ENCODE peak calls at places on chromosomes 6 and 20, in seven cellular contexts. One of them, this sample, is unnamed.

GRCh38 chr6:24949020-24949569 is 13.3 kb upstream of the RIPOR2 start:
- DNase-seq in cardiac muscle cell: no peak
- DNase-seq in coronary artery: no peak
- DNase-seq in GM12865: peak; percentile 97
- DNase-seq in CD4-positive, alpha-beta T cell: peak; percentile 54
- DNase-seq in lower lobe of right lung: no peak
- DNase-seq in CD8-positive, alpha-beta T cell: no peak
- DNase-seq in this sample: no peak

GRCh38 chr6:65896140-65896539 is 189.1 kb upstream of the EYS start:
- DNase-seq in cardiac muscle cell: no peak
- DNase-seq in coronary artery: no peak
- DNase-seq in GM12865: no peak
- DNase-seq in CD4-positive, alpha-beta T cell: no peak
- DNase-seq in lower lobe of right lung: no peak
- DNase-seq in CD8-positive, alpha-beta T cell: no peak
- DNase-seq in this sample: no peak

GRCh38 chr6:98779618-98780017 is 54.8 kb upstream of the POU3F2 start:
- DNase-seq in cardiac muscle cell: no peak
- DNase-seq in coronary artery: no peak
- DNase-seq in GM12865: no peak
- DNase-seq in CD4-positive, alpha-beta T cell: no peak
- DNase-seq in lower lobe of right lung: no peak
- DNase-seq in CD8-positive, alpha-beta T cell: no peak
- DNase-seq in this sample: no peak

GRCh38 chr6:130178692-130179091 is 44.1 kb downstream of the SAMD3 start:
- DNase-seq in cardiac muscle cell: no peak
- DNase-seq in coronary artery: no peak
- DNase-seq in GM12865: no peak
- DNase-seq in CD4-positive, alpha-beta T cell: no peak
- DNase-seq in lower lobe of right lung: no peak
- DNase-seq in CD8-positive, alpha-beta T cell: no peak
- DNase-seq in this sample: no peak

GRCh38 chr6:119484598-119484997 is 135.0 kb upstream of the MAN1A1 start:
- DNase-seq in cardiac muscle cell: peak; percentile 42
- DNase-seq in coronary artery: no peak
- DNase-seq in GM12865: no peak
- DNase-seq in CD4-positive, alpha-beta T cell: no peak
- DNase-seq in lower lobe of right lung: no peak
- DNase-seq in CD8-positive, alpha-beta T cell: no peak
- DNase-seq in this sample: no peak

GRCh38 chr20:32614772-32615171 is 29.6 kb upstream of the NOL4L start:
- DNase-seq in cardiac muscle cell: no peak
- DNase-seq in coronary artery: no peak
- DNase-seq in GM12865: no peak
- DNase-seq in CD4-positive, alpha-beta T cell: no peak
- DNase-seq in lower lobe of right lung: no peak
- DNase-seq in CD8-positive, alpha-beta T cell: no peak
- DNase-seq in this sample: no peak

GRCh38 chr20:41440882-41441281 is 74.3 kb upstream of the EMILIN3 start:
- DNase-seq in cardiac muscle cell: no peak
- DNase-seq in coronary artery: no peak
- DNase-seq in GM12865: no peak
- DNase-seq in CD4-positive, alpha-beta T cell: no peak
- DNase-seq in lower lobe of right lung: no peak
- DNase-seq in CD8-positive, alpha-beta T cell: no peak
- DNase-seq in this sample: no peak

GRCh38 chr20:31605902-31606677 is 1.0 kb downstream of the ID1 start:
- DNase-seq in cardiac muscle cell: peak; percentile 52
- DNase-seq in coronary artery: no peak
- DNase-seq in GM12865: no peak
- DNase-seq in CD4-positive, alpha-beta T cell: no peak
- DNase-seq in lower lobe of right lung: peak; percentile 63
- DNase-seq in CD8-positive, alpha-beta T cell: no peak
- DNase-seq in this sample: peak; percentile 45

GRCh38 chr6:19446570-19446969 is 390.6 kb upstream of the ID4 start:
- DNase-seq in cardiac muscle cell: no peak
- DNase-seq in coronary artery: no peak
- DNase-seq in GM12865: no peak
- DNase-seq in CD4-positive, alpha-beta T cell: no peak
- DNase-seq in lower lobe of right lung: no peak
- DNase-seq in CD8-positive, alpha-beta T cell: no peak
- DNase-seq in this sample: no peak

GRCh38 chr20:34062651-34063482 is 49.2 kb downstream of the EIF2S2 start:
- DNase-seq in cardiac muscle cell: no peak
- DNase-seq in coronary artery: no peak
- DNase-seq in GM12865: no peak
- DNase-seq in CD4-positive, alpha-beta T cell: no peak
- DNase-seq in lower lobe of right lung: no peak
- DNase-seq in CD8-positive, alpha-beta T cell: no peak
- DNase-seq in this sample: no peak

GRCh38 chr6:82353848-82354247 is 9.8 kb upstream of the TPBG start:
- DNase-seq in cardiac muscle cell: no peak
- DNase-seq in coronary artery: no peak
- DNase-seq in GM12865: no peak
- DNase-seq in CD4-positive, alpha-beta T cell: no peak
- DNase-seq in lower lobe of right lung: no peak
- DNase-seq in CD8-positive, alpha-beta T cell: no peak
- DNase-seq in this sample: no peak

GRCh38 chr6:104003803-104004516 is 855.8 kb downstream of the HACE1 start:
- DNase-seq in cardiac muscle cell: peak; percentile 4
- DNase-seq in coronary artery: no peak
- DNase-seq in GM12865: no peak
- DNase-seq in CD4-positive, alpha-beta T cell: no peak
- DNase-seq in lower lobe of right lung: no peak
- DNase-seq in CD8-positive, alpha-beta T cell: no peak
- DNase-seq in this sample: no peak

GRCh38 chr6:42532038-42532669 is 31.7 kb upstream of the UBR2 start:
- DNase-seq in cardiac muscle cell: peak; percentile 77
- DNase-seq in coronary artery: no peak
- DNase-seq in GM12865: peak; percentile 82
- DNase-seq in CD4-positive, alpha-beta T cell: peak; percentile 5
- DNase-seq in lower lobe of right lung: no peak
- DNase-seq in CD8-positive, alpha-beta T cell: no peak
- DNase-seq in this sample: peak; percentile 27

GRCh38 chr20:35542990-35543389 is 1.1 kb downstream of the ERGIC3 start:
- DNase-seq in cardiac muscle cell: no peak
- DNase-seq in coronary artery: no peak
- DNase-seq in GM12865: no peak
- DNase-seq in CD4-positive, alpha-beta T cell: no peak
- DNase-seq in lower lobe of right lung: no peak
- DNase-seq in CD8-positive, alpha-beta T cell: no peak
- DNase-seq in this sample: no peak

GRCh38 chr20:35544436-35544835 is 2.6 kb downstream of the ERGIC3 start:
- DNase-seq in cardiac muscle cell: no peak
- DNase-seq in coronary artery: no peak
- DNase-seq in GM12865: no peak
- DNase-seq in CD4-positive, alpha-beta T cell: no peak
- DNase-seq in lower lobe of right lung: no peak
- DNase-seq in CD8-positive, alpha-beta T cell: no peak
- DNase-seq in this sample: no peak

GRCh38 chr20:35541118-35541782 is 628 bp upstream of the ERGIC3 start:
- DNase-seq in cardiac muscle cell: peak; percentile 19
- DNase-seq in coronary artery: no peak
- DNase-seq in GM12865: no peak
- DNase-seq in CD4-positive, alpha-beta T cell: no peak
- DNase-seq in lower lobe of right lung: no peak
- DNase-seq in CD8-positive, alpha-beta T cell: no peak
- DNase-seq in this sample: no peak

GRCh38 chr20:35539756-35540212 is 2.1 kb upstream of the ERGIC3 start:
- DNase-seq in cardiac muscle cell: peak; percentile 96
- DNase-seq in coronary artery: no peak
- DNase-seq in GM12865: peak; percentile 37
- DNase-seq in CD4-positive, alpha-beta T cell: no peak
- DNase-seq in lower lobe of right lung: peak; percentile 66
- DNase-seq in CD8-positive, alpha-beta T cell: no peak
- DNase-seq in this sample: peak; percentile 57

GRCh38 chr20:35541783-35542662 is at the start of gene ERGIC3:
- DNase-seq in cardiac muscle cell: peak; percentile 99
- DNase-seq in coronary artery: peak; percentile 97
- DNase-seq in GM12865: peak; percentile 98
- DNase-seq in CD4-positive, alpha-beta T cell: peak; percentile 95
- DNase-seq in lower lobe of right lung: peak; percentile 98
- DNase-seq in CD8-positive, alpha-beta T cell: peak; percentile 94
- DNase-seq in this sample: peak; percentile 100
- TF ChIP-seq CTCF in cardiac muscle cell: no peak
- TF ChIP-seq CTCF in coronary artery: no peak
- TF ChIP-seq CTCF in GM12865: no peak
- TF ChIP-seq CTCF in CD4-positive, alpha-beta T cell: no peak
- TF ChIP-seq CTCF in lower lobe of right lung: peak; percentile 20
- TF ChIP-seq CTCF in CD8-positive, alpha-beta T cell: no peak
- TF ChIP-seq CTCF in this sample: no peak

GRCh38 chr6:3525915-3526314 is 69.1 kb upstream of the SLC22A23 start:
- DNase-seq in cardiac muscle cell: no peak
- DNase-seq in coronary artery: no peak
- DNase-seq in GM12865: no peak
- DNase-seq in CD4-positive, alpha-beta T cell: no peak
- DNase-seq in lower lobe of right lung: no peak
- DNase-seq in CD8-positive, alpha-beta T cell: no peak
- DNase-seq in this sample: no peak
- TF ChIP-seq CTCF in cardiac muscle cell: no peak
- TF ChIP-seq CTCF in coronary artery: no peak
- TF ChIP-seq CTCF in GM12865: no peak
- TF ChIP-seq CTCF in CD4-positive, alpha-beta T cell: no peak
- TF ChIP-seq CTCF in lower lobe of right lung: no peak
- TF ChIP-seq CTCF in CD8-positive, alpha-beta T cell: no peak
- TF ChIP-seq CTCF in this sample: no peak

GRCh38 chr6:31717499-31718222 is 2.5 kb downstream of the LY6G6D start:
- DNase-seq in cardiac muscle cell: peak; percentile 25
- DNase-seq in coronary artery: no peak
- DNase-seq in GM12865: no peak
- DNase-seq in CD4-positive, alpha-beta T cell: no peak
- DNase-seq in lower lobe of right lung: no peak
- DNase-seq in CD8-positive, alpha-beta T cell: no peak
- DNase-seq in this sample: peak; percentile 29
- TF ChIP-seq CTCF in cardiac muscle cell: no peak
- TF ChIP-seq CTCF in coronary artery: no peak
- TF ChIP-seq CTCF in GM12865: no peak
- TF ChIP-seq CTCF in CD4-positive, alpha-beta T cell: no peak
- TF ChIP-seq CTCF in lower lobe of right lung: no peak
- TF ChIP-seq CTCF in CD8-positive, alpha-beta T cell: no peak
- TF ChIP-seq CTCF in this sample: no peak

DNA sequence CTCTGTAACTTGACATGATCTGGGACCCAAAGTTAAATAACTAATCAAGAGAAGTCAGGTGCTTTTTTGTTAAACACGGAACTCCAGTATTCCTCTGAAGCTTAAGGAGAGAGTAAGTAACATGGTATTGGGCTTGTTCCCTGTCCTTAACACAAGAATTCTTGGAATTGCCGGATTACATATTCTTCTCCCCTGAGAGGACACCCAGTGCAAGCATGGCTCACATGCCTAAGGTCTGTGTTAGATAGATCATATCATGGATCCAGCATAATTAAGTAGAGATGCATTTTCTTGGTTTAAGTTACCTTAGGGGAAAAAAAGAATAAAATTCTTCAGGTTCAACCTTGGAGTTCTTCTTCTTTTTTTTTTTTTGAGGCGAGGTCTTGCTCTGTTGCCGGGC is 53.9 kb downstream of the AKAP12 start:
- DNase-seq in cardiac muscle cell: no peak
- DNase-seq in coronary artery: no peak
- DNase-seq in GM12865: no peak
- DNase-seq in CD4-positive, alpha-beta T cell: no peak
- DNase-seq in lower lobe of right lung: no peak
- DNase-seq in CD8-positive, alpha-beta T cell: no peak
- DNase-seq in this sample: no peak
- TF ChIP-seq CTCF in cardiac muscle cell: no peak
- TF ChIP-seq CTCF in coronary artery: no peak
- TF ChIP-seq CTCF in GM12865: no peak
- TF ChIP-seq CTCF in CD4-positive, alpha-beta T cell: no peak
- TF ChIP-seq CTCF in lower lobe of right lung: no peak
- TF ChIP-seq CTCF in CD8-positive, alpha-beta T cell: no peak
- TF ChIP-seq CTCF in this sample: no peak

GRCh38 chr6:31729979-31730630 is 1.0 kb upstream of the DDAH2 start:
- DNase-seq in cardiac muscle cell: peak; percentile 97
- DNase-seq in coronary artery: peak; percentile 95
- DNase-seq in GM12865: peak; percentile 78
- DNase-seq in CD4-positive, alpha-beta T cell: peak; percentile 51
- DNase-seq in lower lobe of right lung: peak; percentile 88
- DNase-seq in CD8-positive, alpha-beta T cell: peak; percentile 44
- DNase-seq in this sample: peak; percentile 96
- TF ChIP-seq CTCF in cardiac muscle cell: no peak
- TF ChIP-seq CTCF in coronary artery: no peak
- TF ChIP-seq CTCF in GM12865: no peak
- TF ChIP-seq CTCF in CD4-positive, alpha-beta T cell: no peak
- TF ChIP-seq CTCF in lower lobe of right lung: no peak
- TF ChIP-seq CTCF in CD8-positive, alpha-beta T cell: no peak
- TF ChIP-seq CTCF in this sample: no peak